ENCODE peak calls at places on chromosomes 4 and X, in five cellular contexts. W, K, N, Q and M are unnamed samples.

GRCh38 chr4:136865591-136865990 is 666.7 kb downstream of the PCDH18 start:
- DNase-seq in W (no peak), K (no peak), N (no peak), Q (no peak), M (no peak)

GRCh38 chr4:25637581-25638220 is 17.9 kb upstream of the SLC34A2 start:
- DNase-seq in W (no peak), K (no peak), N (no peak), Q (no peak), M (no peak)

GRCh38 chrX:46376246-46376885 is 168.9 kb downstream of the ZNF674 start:
- DNase-seq in W (peak; percentile 57), K (no peak), N (peak; percentile 48), Q (no peak), M (no peak)

GRCh38 chrX:2699959-2700358 is 8.9 kb downstream of the CD99 start:
- DNase-seq in W (no peak), K (no peak), N (no peak), Q (no peak), M (peak; percentile 70)

GRCh38 chr4:133839326-133839725 is 362.3 kb downstream of the PABPC4L start:
- DNase-seq in W (no peak), K (no peak), N (peak; percentile 12), Q (no peak), M (no peak)

GRCh38 chr4:88136249-88136648 is 22.2 kb downstream of the ABCG2 start:
- DNase-seq in W (no peak), K (no peak), N (no peak), Q (no peak), M (no peak)

GRCh38 chrX:2608638-2609430 is 82.3 kb upstream of the CD99 start:
- DNase-seq in W (peak; percentile 72), K (peak; percentile 89), N (peak; percentile 72), Q (peak; percentile 88), M (peak; percentile 82)

GRCh38 chrX:39398973-39399268 is 597.7 kb downstream of the MID1IP1 start:
- DNase-seq in W (no peak), K (no peak), N (no peak), Q (peak; percentile 62), M (no peak)

GRCh38 chrX:110037181-110037580 is 34.3 kb downstream of the TMEM164 start:
- DNase-seq in W (no peak), K (no peak), N (no peak), Q (no peak), M (no peak)

GRCh38 chr4:1291091-1291490 is 1.4 kb downstream of the MAEA start:
- DNase-seq in W (no peak), K (no peak), N (no peak), Q (no peak), M (peak; percentile 65)

GRCh38 chr4:152090543-152090942 is 329.7 kb upstream of the GATB start:
- DNase-seq in W (no peak), K (peak; percentile 48), N (peak; percentile 65), Q (no peak), M (no peak)

GRCh38 chr4:41363384-41363981 is 106.8 kb downstream of the UCHL1 start:
- DNase-seq in W (no peak), K (peak; percentile 66), N (no peak), Q (no peak), M (no peak)

GRCh38 chr4:139819082-139819481 is 153.5 kb downstream of the MGST2 start:
- DNase-seq in W (no peak), K (no peak), N (no peak), Q (no peak), M (no peak)

GRCh38 chrX:65488496-65488895 is 46.1 kb downstream of the LAS1L start:
- DNase-seq in W (no peak), K (no peak), N (peak; percentile 17), Q (no peak), M (no peak)

GRCh38 chr4:133233922-133234321 is 84.8 kb downstream of the PCDH10 start:
- DNase-seq in W (no peak), K (no peak), N (no peak), Q (no peak), M (no peak)

GRCh38 chr4:109332926-109333464 is 30.5 kb upstream of the COL25A1 start:
- DNase-seq in W (no peak), K (no peak), N (no peak), Q (no peak), M (no peak)

GRCh38 chrX:116246261-116246660 is 75.7 kb downstream of the AGTR2 start:
- DNase-seq in W (no peak), K (no peak), N (no peak), Q (no peak), M (no peak)

GRCh38 chrX:45696762-45697161 is 496.1 kb upstream of the DIPK2B start:
- DNase-seq in W (no peak), K (no peak), N (no peak), Q (no peak), M (no peak)

GRCh38 chrX:110310000-110310790 is 7.7 kb downstream of the AMMECR1 start:
- DNase-seq in W (no peak), K (no peak), N (no peak), Q (no peak), M (no peak)

GRCh38 chr4:25012671-25013070 is 18.1 kb downstream of the LGI2 start:
- DNase-seq in W (no peak), K (no peak), N (no peak), Q (no peak), M (no peak)

GRCh38 chrX:71053217-71053621 is 14.9 kb downstream of the SNX12 start:
- DNase-seq in W (no peak), K (peak; percentile 51), N (no peak), Q (no peak), M (no peak)
- H3K4me3 ChIP-seq in W (no peak overlapping the region), K (peak overlapping the region; percentile 30), N (no peak overlapping the region), Q (no peak overlapping the region), M (no peak overlapping the region)

DNA sequence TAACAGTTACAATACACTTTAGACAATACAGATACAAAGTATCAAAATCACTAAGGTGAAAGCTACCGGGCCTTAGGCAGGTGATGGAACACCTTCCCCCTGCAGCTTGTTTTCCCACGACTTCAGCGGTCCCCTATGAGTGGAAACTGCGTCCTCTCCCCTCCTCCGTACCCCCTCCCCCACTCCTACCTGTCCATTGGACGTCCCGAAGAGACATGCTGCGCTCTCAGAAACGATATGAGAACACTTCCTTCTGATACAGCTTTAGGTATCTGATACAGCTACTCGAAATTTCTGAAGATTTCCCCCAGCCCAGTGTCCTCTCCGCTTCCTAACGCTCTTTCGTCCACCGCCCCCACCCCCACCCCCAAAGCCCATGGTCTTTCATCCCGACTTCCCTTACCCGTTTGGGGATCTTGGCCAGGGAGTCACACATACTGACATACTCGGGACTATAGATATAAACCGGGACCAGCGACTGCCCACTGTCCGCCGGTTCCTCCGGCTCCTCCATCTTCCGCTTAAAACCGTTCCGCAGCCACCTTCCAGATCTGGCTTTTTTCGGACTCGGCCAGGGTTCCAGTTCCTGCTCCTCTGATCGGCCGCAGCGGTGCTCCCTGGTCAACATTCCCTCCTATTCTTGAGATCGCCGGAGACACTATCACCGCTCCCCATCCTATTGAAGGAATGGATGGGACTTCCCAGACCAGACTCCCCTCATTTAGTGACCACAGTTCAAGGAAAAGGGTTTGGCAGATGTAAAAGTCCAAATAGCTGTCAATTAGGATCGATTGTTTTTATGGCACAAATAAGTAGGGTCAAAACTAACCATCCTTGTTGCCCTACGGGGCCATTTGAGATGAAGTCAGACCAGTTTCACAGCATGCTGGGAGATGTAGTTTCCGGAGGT is at the start of gene HDAC8:
- DNase-seq in W (peak; percentile 76), K (peak; percentile 78), N (peak; percentile 86), Q (peak; percentile 74), M (peak; percentile 90)
- TF ChIP-seq POLR2A in W (no peak), K (no peak), N (no peak), Q (no peak), M (no peak)

DNA sequence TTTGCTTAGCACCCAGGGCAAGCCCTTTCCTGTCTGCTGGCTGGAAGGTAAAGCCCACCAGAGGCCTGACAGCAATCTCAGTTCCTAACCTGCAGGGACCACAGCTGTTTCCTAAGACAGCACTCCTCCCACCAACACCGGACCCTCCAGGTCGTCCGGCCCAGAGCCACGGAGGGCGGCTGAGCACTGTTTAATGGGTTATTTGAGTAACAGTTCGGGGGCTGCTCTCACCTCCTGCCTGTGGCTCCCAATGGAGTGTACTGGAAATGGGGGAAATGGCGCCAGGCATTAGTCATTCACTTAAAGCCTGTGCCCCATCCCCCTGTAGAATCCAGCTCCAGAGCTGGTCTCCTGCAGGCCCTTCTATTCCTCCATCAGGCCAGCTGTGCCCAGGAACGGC is 81.6 kb upstream of the ADRA2C start:
- DNase-seq in W (no peak), K (no peak), N (no peak), Q (no peak), M (no peak)
- TF ChIP-seq CTCF in W (no peak), K (no peak), N (no peak), Q (no peak), M (no peak)

GRCh38 chr4:2468464-2469191 is at the start of gene RNF4:
- DNase-seq in W (peak; percentile 93), K (peak; percentile 97), N (peak; percentile 95), Q (peak; percentile 97), M (peak; percentile 97)

GRCh38 chr4:2469192-2469984 is 482 bp downstream of the RNF4 start:
- DNase-seq in W (no peak), K (peak; percentile 53), N (peak; percentile 25), Q (peak; percentile 59), M (peak; percentile 23)

DNA sequence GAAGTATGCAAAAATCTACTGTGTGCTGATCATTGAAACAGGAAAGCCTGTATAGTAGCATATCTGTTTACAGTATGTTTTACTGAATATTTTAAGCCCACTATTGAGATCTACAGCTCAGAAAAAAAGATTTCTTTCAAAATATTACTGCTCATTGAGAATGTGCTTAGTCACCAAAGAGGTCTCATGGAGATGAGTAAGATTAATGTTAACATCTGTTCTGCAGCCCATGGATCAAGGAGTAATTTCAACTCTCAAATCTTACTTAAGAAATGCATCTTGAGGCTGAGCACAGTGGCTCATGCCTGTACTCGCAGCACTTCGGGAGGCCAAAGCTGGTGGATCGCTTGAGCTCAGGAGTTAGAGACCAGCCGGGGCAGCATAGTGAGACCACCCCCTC is 3.3 kb downstream of the RNF4 start:
- DNase-seq in W (no peak), K (no peak), N (peak; percentile 54), Q (no peak), M (no peak)
- H3K4me3 ChIP-seq in W (no peak overlapping the region), K (no peak overlapping the region), N (no peak overlapping the region), Q (no peak overlapping the region), M (no peak overlapping the region)

DNA sequence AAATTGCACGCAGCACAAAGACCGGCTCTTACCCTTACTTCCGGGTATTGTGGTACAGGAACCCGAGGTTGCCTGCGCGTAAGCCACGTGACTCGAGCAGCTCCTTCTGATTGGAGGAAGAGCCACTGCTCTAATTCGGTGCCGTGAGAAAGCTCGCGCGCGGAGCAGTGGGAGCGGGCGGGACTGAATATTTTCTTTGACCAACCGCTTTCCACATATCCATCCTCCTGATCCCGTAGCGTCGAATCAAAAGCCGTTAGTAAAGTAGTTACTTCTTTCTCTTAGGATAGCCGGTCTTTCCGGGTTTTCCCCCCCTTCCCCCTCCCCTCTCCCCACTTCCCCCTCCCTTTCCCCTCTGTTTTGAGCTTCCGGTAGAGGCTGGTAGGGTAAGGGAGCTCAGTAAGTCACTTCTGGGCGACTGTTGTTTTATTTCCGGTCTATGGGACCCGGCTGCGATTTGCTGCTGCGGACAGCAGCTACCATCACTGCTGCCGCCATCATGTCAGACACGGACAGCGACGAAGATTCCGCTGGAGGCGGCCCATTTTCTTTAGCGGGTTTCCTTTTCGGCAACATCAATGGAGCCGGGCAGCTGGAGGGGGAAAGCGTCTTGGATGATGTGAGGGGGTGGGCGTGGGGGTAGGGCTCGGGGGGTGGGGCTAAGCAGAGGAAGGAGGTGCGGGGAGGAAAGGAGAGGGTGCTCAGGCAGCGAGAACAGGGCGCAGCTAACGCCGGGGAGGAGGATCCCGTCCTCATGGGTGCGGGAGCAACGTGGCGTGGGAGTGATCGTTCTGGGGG is at the start of gene TAF1:
- DNase-seq in W (peak; percentile 96), K (peak; percentile 95), N (peak; percentile 97), Q (peak; percentile 93), M (peak; percentile 95)
- TF ChIP-seq POLR2A in W (peak; percentile 81), K (no peak), N (peak; percentile 68), Q (no peak), M (no peak)